ENCODE peak calls at places on chromosomes 5 and 9, in seven cellular contexts. F is neuronal stem cell, T is IMR-90, I is H9, S is H1, E is trophoblast cell, L is mesenchymal stem cell. A is an unnamed sample.

GRCh38 chr5:107570805-107571531 is 99.8 kb downstream of the EFNA5 start:
- DNase-seq in F (no peak), T (no peak), I (no peak), S (no peak), E (no peak), L (peak; percentile 24), A (peak; percentile 75)

GRCh38 chr5:80662108-80662507 is 7.3 kb upstream of the DHFR start:
- DNase-seq in F (no peak), T (no peak), I (no peak), S (no peak), E (no peak), L (no peak), A (no peak)

GRCh38 chr5:27241564-27242257 is 203.3 kb upstream of the CDH9 start:
- DNase-seq in F (no peak), T (peak; percentile 97), I (no peak), S (no peak), E (peak; percentile 91), L (peak; percentile 98), A (peak; percentile 47)

GRCh38 chr9:130701059-130702022 is 7.8 kb downstream of the EXOSC2 start:
- DNase-seq in F (peak; percentile 82), T (peak; percentile 88), I (peak; percentile 82), S (peak; percentile 93), E (peak; percentile 83), L (peak; percentile 78), A (peak; percentile 81)

GRCh38 chr9:137535120-137535428 is 15.1 kb downstream of the PNPLA7 start:
- DNase-seq in F (no peak), T (no peak), I (no peak), S (no peak), E (no peak), L (no peak), A (no peak)

GRCh38 chr9:134575103-134575816 is 66.3 kb upstream of the COL5A1 start:
- DNase-seq in F (no peak), T (no peak), I (no peak), S (peak; percentile 44), E (no peak), L (no peak), A (peak; percentile 45)

GRCh38 chr9:120307599-120307998 is 272.4 kb downstream of the CDK5RAP2 start:
- DNase-seq in F (no peak), T (no peak), I (peak; percentile 30), S (no peak), E (no peak), L (no peak), A (no peak)

GRCh38 chr5:87069974-87070608 is 197.6 kb upstream of the RASA1 start:
- DNase-seq in F (no peak), T (peak; percentile 77), I (no peak), S (no peak), E (peak; percentile 75), L (peak; percentile 67), A (peak; percentile 24)

GRCh38 chr5:30446456-30446855 is 747.0 kb upstream of the CDH6 start:
- DNase-seq in F (no peak), T (no peak), I (no peak), S (no peak), E (no peak), L (no peak), A (no peak)

GRCh38 chr9:73265876-73266275 is 114.2 kb downstream of the ANXA1 start:
- DNase-seq in F (no peak), T (no peak), I (no peak), S (no peak), E (peak; percentile 35), L (no peak), A (no peak)

GRCh38 chr9:105828596-105829213 is 134.4 kb downstream of the TMEM38B start:
- DNase-seq in F (no peak), T (no peak), I (no peak), S (no peak), E (no peak), L (no peak), A (no peak)

GRCh38 chr9:4225291-4226119 is 74.4 kb downstream of the GLIS3 start:
- DNase-seq in F (no peak), T (peak; percentile 95), I (no peak), S (no peak), E (peak; percentile 86), L (peak; percentile 85), A (no peak)

GRCh38 chr5:78353520-78353919 is 6.9 kb upstream of the SCAMP1 start:
- DNase-seq in F (no peak), T (no peak), I (no peak), S (no peak), E (no peak), L (no peak), A (no peak)

GRCh38 chr9:123129411-123129810 is 95.9 kb downstream of the GPR21 start:
- DNase-seq in F (no peak), T (no peak), I (no peak), S (no peak), E (no peak), L (no peak), A (no peak)

GRCh38 chr5:87170799-87171198 is 96.9 kb upstream of the RASA1 start:
- DNase-seq in F (no peak), T (no peak), I (no peak), S (no peak), E (no peak), L (no peak), A (no peak)

GRCh38 chr5:53017383-53017782 is 28.2 kb downstream of the ITGA2 start:
- DNase-seq in F (no peak), T (no peak), I (no peak), S (no peak), E (no peak), L (no peak), A (no peak)
- H3K27ac ChIP-seq in F (no peak overlapping the region), T (peak overlapping the region; percentile 50), I (no peak overlapping the region), S (no peak overlapping the region), E (no peak overlapping the region), L (no peak overlapping the region), A (no peak overlapping the region)

GRCh38 chr5:143800715-143801114 is 11.2 kb upstream of the HMHB1 start:
- DNase-seq in F (no peak), T (no peak), I (no peak), S (no peak), E (no peak), L (no peak), A (no peak)

GRCh38 chr5:143796110-143796509 is 15.9 kb upstream of the HMHB1 start:
- DNase-seq in F (no peak), T (no peak), I (no peak), S (no peak), E (no peak), L (no peak), A (no peak)

GRCh38 chr5:143806568-143806967 is 5.4 kb upstream of the HMHB1 start:
- DNase-seq in F (no peak), T (no peak), I (no peak), S (no peak), E (no peak), L (no peak), A (no peak)

GRCh38 chr5:143796753-143797152 is 15.2 kb upstream of the HMHB1 start:
- DNase-seq in F (no peak), T (no peak), I (no peak), S (no peak), E (no peak), L (no peak), A (no peak)

GRCh38 chr5:143801251-143801650 is 10.7 kb upstream of the HMHB1 start:
- DNase-seq in F (no peak), T (no peak), I (no peak), S (no peak), E (no peak), L (no peak), A (no peak)
- H3K23ac ChIP-seq in F (no peak overlapping the region), T (no peak overlapping the region), I (no peak overlapping the region), S (no peak overlapping the region), E (no peak overlapping the region), L (no peak overlapping the region), A (no peak overlapping the region)

GRCh38 chr5:96633820-96634219 is 28.4 kb upstream of the CAST start:
- DNase-seq in F (no peak), T (peak; percentile 71), I (no peak), S (no peak), E (no peak), L (peak; percentile 25), A (no peak)
- H3K27ac ChIP-seq in F (no peak overlapping the region), T (peak overlapping the region; percentile 58), I (no peak overlapping the region), S (no peak overlapping the region), E (no peak overlapping the region), L (no peak overlapping the region), A (no peak overlapping the region)

GRCh38 chr5:32017638-32018429 is 156.3 kb downstream of the GOLPH3 start:
- DNase-seq in F (no peak), T (no peak), I (no peak), S (no peak), E (no peak), L (no peak), A (no peak)
- H3K23ac ChIP-seq in F (no peak overlapping the region), T (no peak overlapping the region), I (no peak overlapping the region), S (no peak overlapping the region), E (no peak overlapping the region), L (no peak overlapping the region), A (no peak overlapping the region)

GRCh38 chr5:82885657-82886389 is 191.4 kb downstream of the TMEM167A start:
- DNase-seq in F (no peak), T (peak; percentile 20), I (no peak), S (no peak), E (no peak), L (peak; percentile 1), A (peak; percentile 14)
- H3K27ac ChIP-seq in F (no peak overlapping the region), T (no peak overlapping the region), I (no peak overlapping the region), S (no peak overlapping the region), E (no peak overlapping the region), L (peak overlapping the region; percentile 55), A (no peak overlapping the region)

GRCh38 chr9:37445832-37446231 is 19.4 kb downstream of the ZBTB5 start:
- DNase-seq in F (no peak), T (no peak), I (no peak), S (no peak), E (no peak), L (no peak), A (no peak)

GRCh38 chr9:37443566-37443965 is 21.1 kb downstream of the GRHPR start:
- DNase-seq in F (no peak), T (no peak), I (no peak), S (no peak), E (peak; percentile 80), L (no peak), A (no peak)

GRCh38 chr9:37442556-37442955 is 20.1 kb downstream of the GRHPR start:
- DNase-seq in F (no peak), T (no peak), I (no peak), S (no peak), E (peak; percentile 82), L (no peak), A (no peak)

GRCh38 chr9:37446401-37446800 is 18.8 kb downstream of the ZBTB5 start:
- DNase-seq in F (no peak), T (no peak), I (no peak), S (no peak), E (no peak), L (no peak), A (no peak)

DNA sequence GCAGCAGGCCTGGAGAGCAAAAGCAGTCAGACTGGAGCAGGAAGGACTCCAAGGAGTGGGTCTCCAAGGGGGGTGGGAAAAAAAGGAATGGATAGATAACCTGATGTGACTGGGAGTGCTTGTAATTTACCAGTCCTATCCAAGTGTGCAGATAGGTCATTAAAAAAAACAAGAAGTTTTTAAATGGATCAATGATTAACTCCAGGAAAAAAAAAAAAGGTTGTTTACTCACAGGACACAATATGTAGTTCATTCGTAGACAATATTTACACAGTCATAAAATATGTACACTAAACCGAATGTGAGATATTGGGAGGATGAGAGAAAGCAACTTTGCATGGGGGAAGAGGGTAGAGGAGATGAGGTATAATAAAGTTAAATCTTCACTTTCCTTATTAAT is 20.4 kb downstream of the ZBTB5 start:
- DNase-seq in F (no peak), T (no peak), I (no peak), S (no peak), E (no peak), L (no peak), A (peak; percentile 29)
- H3K23ac ChIP-seq in F (no peak overlapping the region), T (no peak overlapping the region), I (no peak overlapping the region), S (no peak overlapping the region), E (no peak overlapping the region), L (no peak overlapping the region), A (no peak overlapping the region)

A was measured in mesendoderm.